ENCODE peak calls at places on chromosomes 11 and 22, in six cellular contexts. N is mucosa of descending colon, W is adipocyte, L is heart left ventricle, U is GM12864, F is astrocyte of the cerebellum. E is an unnamed sample.

GRCh38 chr11:69370984-69371709 is 77.2 kb downstream of the MYEOV start:
- DNase-seq in N (peak), W (no peak), L (no peak), U (no peak), F (no peak), E (no peak)

GRCh38 chr11:36362902-36363301 is 66.8 kb downstream of the PRR5L start:
- DNase-seq in N (no peak), W (peak), L (no peak), U (no peak), F (no peak), E (no peak)

GRCh38 chr11:48237727-48238126 is 7.2 kb upstream of the OR4X2 start:
- DNase-seq in N (no peak), W (no peak), L (no peak), U (no peak), F (no peak), E (no peak)

GRCh38 chr11:129699711-129700304 is 115.8 kb upstream of the TMEM45B start:
- DNase-seq in N (no peak), W (no peak), L (no peak), U (no peak), F (no peak), E (no peak)

GRCh38 chr11:118618991-118619375 is 11.6 kb downstream of the PHLDB1 start:
- DNase-seq in N (peak), W (peak), L (peak), U (no peak), F (peak), E (peak)

GRCh38 chr11:405976-406795 is 8.6 kb downstream of the SIGIRR start:
- DNase-seq in N (no peak), W (no peak), L (peak), U (no peak), F (no peak), E (no peak)

GRCh38 chr11:73204711-73205121 is 13.4 kb upstream of the P2RY2 start:
- DNase-seq in N (no peak), W (no peak), L (peak), U (no peak), F (no peak), E (no peak)

GRCh38 chr11:91513734-91514133 is 710.9 kb upstream of the FAT3 start:
- DNase-seq in N (no peak), W (no peak), L (no peak), U (no peak), F (no peak), E (no peak)

GRCh38 chr11:28243596-28243995 is 135.4 kb downstream of the METTL15 start:
- DNase-seq in N (no peak), W (peak), L (no peak), U (no peak), F (no peak), E (peak)

GRCh38 chr11:3056296-3057068 is 741 bp downstream of the CARS1 start:
- DNase-seq in N (peak), W (peak), L (no peak), U (no peak), F (no peak), E (no peak)

GRCh38 chr22:28864878-28865596 is 18.3 kb upstream of the ZNRF3 start:
- DNase-seq in N (no peak), W (no peak), L (no peak), U (no peak), F (no peak), E (no peak)

GRCh38 chr22:37343343-37343742 is 61.0 kb downstream of the CYTH4 start:
- DNase-seq in N (no peak), W (no peak), L (no peak), U (no peak), F (no peak), E (no peak)

GRCh38 chr11:120564573-120565301 is 53.2 kb downstream of the GRIK4 start:
- DNase-seq in N (no peak), W (peak), L (peak), U (peak), F (no peak), E (no peak)

GRCh38 chr22:39620924-39621690 is 50.6 kb downstream of the CACNA1I start:
- DNase-seq in N (no peak), W (no peak), L (peak), U (no peak), F (no peak), E (no peak)

GRCh38 chr22:20746466-20747189 is 27.3 kb upstream of the SERPIND1 start:
- DNase-seq in N (peak), W (no peak), L (no peak), U (no peak), F (no peak), E (no peak)

GRCh38 chr22:36104435-36104834 is 56.1 kb downstream of the APOL3 start:
- DNase-seq in N (no peak), W (no peak), L (no peak), U (no peak), F (no peak), E (no peak)

GRCh38 chr22:45092644-45093043 is 71.1 kb upstream of the NUP50 start:
- DNase-seq in N (no peak), W (no peak), L (no peak), U (no peak), F (no peak), E (no peak)

GRCh38 chr11:26715133-26715532 is 6.7 kb downstream of the SLC5A12 start:
- DNase-seq in N (no peak), W (no peak), L (no peak), U (no peak), F (no peak), E (no peak)

GRCh38 chr22:20533095-20533878 is 25.9 kb downstream of the MED15 start:
- DNase-seq in N (no peak), W (no peak), L (peak), U (no peak), F (no peak), E (no peak)

GRCh38 chr11:47408598-47409439 is 429 bp downstream of the SLC39A13 start:
- DNase-seq in N (peak), W (peak), L (no peak), U (no peak), F (peak), E (peak)

GRCh38 chr11:14078941-14079522 is 116.5 kb downstream of the SPON1 start:
- DNase-seq in N (no peak), W (no peak), L (no peak), U (no peak), F (no peak), E (no peak)

GRCh38 chr11:93024376-93024775 is 54.9 kb downstream of the MTNR1B start:
- DNase-seq in N (no peak), W (peak), L (no peak), U (no peak), F (no peak), E (no peak)

GRCh38 chr22:43479962-43480361 is 68.1 kb downstream of the MPPED1 start:
- DNase-seq in N (peak), W (no peak), L (no peak), U (no peak), F (no peak), E (no peak)

GRCh38 chr11:103699656-103700055 is 336.8 kb upstream of the DDI1 start:
- DNase-seq in N (no peak), W (no peak), L (no peak), U (no peak), F (no peak), E (no peak)

GRCh38 chr22:22038178-22038880 is 55.7 kb upstream of the TOP3B start:
- DNase-seq in N (no peak), W (no peak), L (no peak), U (no peak), F (no peak), E (no peak)

GRCh38 chr11:59710136-59710847 is 3.4 kb downstream of the OR10V1 start:
- DNase-seq in N (no peak), W (no peak), L (no peak), U (no peak), F (no peak), E (no peak)

GRCh38 chr22:32896951-32897350 is 95.4 kb downstream of the TIMP3 start:
- DNase-seq in N (no peak), W (no peak), L (no peak), U (no peak), F (no peak), E (no peak)

GRCh38 chr11:73950869-73951710 is at the start of gene DNAJB13:
- DNase-seq in N (peak), W (peak), L (no peak), U (no peak), F (no peak), E (no peak)

GRCh38 chr11:74648894-74649293 is 56.5 kb downstream of the POLD3 start:
- DNase-seq in N (no peak), W (no peak), L (no peak), U (no peak), F (no peak), E (no peak)

GRCh38 chr22:38029901-38030300 is 27.3 kb upstream of the PICK1 start:
- DNase-seq in N (no peak), W (no peak), L (no peak), U (no peak), F (no peak), E (no peak)

GRCh38 chr11:128492903-128493569 is 94.3 kb downstream of the ETS1 start:
- DNase-seq in N (no peak), W (peak), L (no peak), U (no peak), F (no peak), E (no peak)
- H3K4me3 ChIP-seq in N (no peak), W (no peak), L (no peak), U (no peak), F (no peak), E (no peak)

GRCh38 chr22:50260434-50260800 is 1.1 kb downstream of the MAPK12 start:
- DNase-seq in N (no peak), W (peak), L (no peak), U (no peak), F (no peak), E (no peak)
- H3K4me3 ChIP-seq in N (no peak), W (peak), L (peak), U (peak), F (peak), E (peak)

DNA sequence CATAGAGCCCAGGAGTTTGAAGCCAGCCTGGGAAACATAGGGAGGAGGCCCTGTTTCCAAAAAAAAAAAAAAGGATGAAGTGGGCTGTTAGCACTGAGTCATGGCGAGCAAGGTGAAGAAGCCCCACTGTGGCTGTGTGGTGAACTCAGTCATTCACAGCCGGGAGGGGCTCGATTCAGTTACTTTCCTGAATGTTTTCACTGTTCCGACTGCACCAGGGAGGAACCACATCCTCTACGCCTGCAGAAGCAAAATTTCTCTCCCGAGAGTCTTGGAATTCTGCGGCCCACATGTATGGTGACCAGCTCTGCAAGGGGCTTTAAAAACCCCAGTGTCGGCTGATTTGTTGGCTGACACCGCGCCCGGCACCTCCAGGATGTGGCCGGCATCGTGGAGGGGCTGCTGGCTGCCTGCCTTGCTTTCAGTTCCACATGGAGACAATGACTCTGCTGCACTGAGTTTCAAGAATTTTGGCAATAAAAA is 27.8 kb upstream of the GRAMD4 start:
- DNase-seq in N (peak), W (no peak), L (no peak), U (peak), F (peak), E (peak)
- H3K4me3 ChIP-seq in N (no peak), W (peak), L (peak), U (peak), F (no peak), E (peak)

DNA sequence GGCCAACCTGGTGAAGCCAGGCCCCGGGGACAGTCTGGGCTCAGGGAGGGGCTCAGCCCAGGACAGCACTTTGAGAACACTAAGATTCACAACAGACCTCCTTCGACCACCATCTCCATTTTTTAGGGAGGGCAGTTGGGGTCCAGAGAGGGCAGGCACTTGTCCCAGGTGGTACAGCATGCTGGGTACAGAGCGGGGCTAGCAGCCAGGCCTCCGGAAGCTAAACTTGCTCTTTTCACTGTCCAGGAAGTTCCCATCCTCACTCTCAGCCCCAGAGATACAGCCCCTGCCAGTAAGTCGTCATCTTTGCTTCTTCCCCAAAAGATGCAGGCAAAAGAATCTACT is 6.6 kb upstream of the RAB3IL1 start:
- DNase-seq in N (no peak), W (no peak), L (no peak), U (no peak), F (no peak), E (no peak)
- H3K4me3 ChIP-seq in N (no peak), W (peak), L (no peak), U (no peak), F (no peak), E (no peak)

GRCh38 chr11:116953525-116954284 is 116.3 kb upstream of the APOA1 start:
- DNase-seq in N (no peak), W (no peak), L (no peak), U (no peak), F (no peak), E (no peak)
- H3K4me3 ChIP-seq in N (no peak), W (no peak), L (no peak), U (no peak), F (no peak), E (no peak)

GRCh38 chr11:66080055-66080817 is 10.2 kb downstream of the PACS1 start:
- DNase-seq in N (peak), W (peak), L (no peak), U (no peak), F (no peak), E (peak)
- H3K4me3 ChIP-seq in N (no peak), W (no peak), L (no peak), U (no peak), F (no peak), E (no peak)

DNA sequence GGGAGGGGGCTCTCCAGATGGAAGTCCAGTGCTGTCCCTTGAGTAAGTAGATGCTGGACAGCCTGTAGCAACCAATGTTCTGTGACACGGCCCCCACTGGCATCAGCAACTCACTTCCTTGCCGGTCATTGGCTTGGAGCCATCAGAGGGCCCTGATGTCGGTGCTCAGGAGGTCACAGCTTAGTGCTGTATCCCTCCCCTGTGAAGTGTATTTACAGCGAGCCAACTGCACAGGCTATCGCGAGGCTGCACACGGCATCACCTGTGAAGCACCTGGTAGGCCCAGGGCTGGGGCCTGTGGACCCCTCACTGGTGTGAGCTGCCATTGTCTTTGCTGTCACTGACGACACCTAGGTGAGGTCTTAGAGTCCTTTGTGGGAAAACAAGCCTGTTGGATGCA is 13.4 kb upstream of the ACR start:
- DNase-seq in N (no peak), W (no peak), L (peak), U (no peak), F (no peak), E (no peak)
- H3K4me3 ChIP-seq in N (no peak), W (no peak), L (no peak), U (no peak), F (no peak), E (no peak)